ENCODE peak calls at places on chromosome 1, in five cellular contexts. One of them, this sample, is unnamed. For H3K4me1, the result is how much of the 10 kb centered on the place peaks cover.

GRCh38 chr1:192943108-192943507 is 116.1 kb downstream of the UCHL5 start:
- DNase-seq in cardiac muscle cell: peak
- DNase-seq in lower lobe of right lung: no peak
- DNase-seq in gastrocnemius medialis: no peak
- DNase-seq in breast epithelium: no peak
- DNase-seq in this sample: no peak

GRCh38 chr1:45952072-45952471 is 148.7 kb downstream of the MAST2 start:
- DNase-seq in cardiac muscle cell: no peak
- DNase-seq in lower lobe of right lung: no peak
- DNase-seq in gastrocnemius medialis: no peak
- DNase-seq in breast epithelium: no peak
- DNase-seq in this sample: no peak

GRCh38 chr1:231683439-231684165 is 57.0 kb downstream of the DISC1 start:
- DNase-seq in cardiac muscle cell: no peak
- DNase-seq in lower lobe of right lung: no peak
- DNase-seq in gastrocnemius medialis: no peak
- DNase-seq in breast epithelium: no peak
- DNase-seq in this sample: no peak

GRCh38 chr1:234760303-234760723 is 150.3 kb upstream of the IRF2BP2 start:
- DNase-seq in cardiac muscle cell: no peak
- DNase-seq in lower lobe of right lung: no peak
- DNase-seq in gastrocnemius medialis: no peak
- DNase-seq in breast epithelium: no peak
- DNase-seq in this sample: no peak

GRCh38 chr1:197519741-197520334 is 251.8 kb downstream of the CRB1 start:
- DNase-seq in cardiac muscle cell: peak
- DNase-seq in lower lobe of right lung: no peak
- DNase-seq in gastrocnemius medialis: no peak
- DNase-seq in breast epithelium: no peak
- DNase-seq in this sample: no peak

GRCh38 chr1:168772428-168772827 is 43.4 kb upstream of the DPT start:
- DNase-seq in cardiac muscle cell: no peak
- DNase-seq in lower lobe of right lung: no peak
- DNase-seq in gastrocnemius medialis: no peak
- DNase-seq in breast epithelium: no peak
- DNase-seq in this sample: no peak

GRCh38 chr1:175287377-175287776 is 94.8 kb upstream of the KIAA0040 start:
- DNase-seq in cardiac muscle cell: no peak
- DNase-seq in lower lobe of right lung: no peak
- DNase-seq in gastrocnemius medialis: no peak
- DNase-seq in breast epithelium: no peak
- DNase-seq in this sample: no peak

GRCh38 chr1:182699673-182700350 is 15.4 kb upstream of the RGS8 start:
- DNase-seq in cardiac muscle cell: peak
- DNase-seq in lower lobe of right lung: no peak
- DNase-seq in gastrocnemius medialis: no peak
- DNase-seq in breast epithelium: no peak
- DNase-seq in this sample: no peak

GRCh38 chr1:183129921-183130675 is 56.0 kb upstream of the LAMC2 start:
- DNase-seq in cardiac muscle cell: no peak
- DNase-seq in lower lobe of right lung: no peak
- DNase-seq in gastrocnemius medialis: peak
- DNase-seq in breast epithelium: no peak
- DNase-seq in this sample: no peak

GRCh38 chr1:18852501-18852900 is 7.0 kb downstream of the TAS1R2 start:
- DNase-seq in cardiac muscle cell: no peak
- DNase-seq in lower lobe of right lung: no peak
- DNase-seq in gastrocnemius medialis: no peak
- DNase-seq in breast epithelium: no peak
- DNase-seq in this sample: no peak

GRCh38 chr1:107323765-107324164 is 182.9 kb downstream of the NTNG1 start:
- DNase-seq in cardiac muscle cell: no peak
- DNase-seq in lower lobe of right lung: no peak
- DNase-seq in gastrocnemius medialis: no peak
- DNase-seq in breast epithelium: no peak
- DNase-seq in this sample: no peak

GRCh38 chr1:32394141-32394889 is at the start of gene BSDC1:
- DNase-seq in cardiac muscle cell: peak
- DNase-seq in lower lobe of right lung: peak
- DNase-seq in gastrocnemius medialis: peak
- DNase-seq in breast epithelium: peak
- DNase-seq in this sample: peak

GRCh38 chr1:32392358-32392757 is 1.9 kb downstream of the BSDC1 start:
- DNase-seq in cardiac muscle cell: peak
- DNase-seq in lower lobe of right lung: no peak
- DNase-seq in gastrocnemius medialis: no peak
- DNase-seq in breast epithelium: no peak
- DNase-seq in this sample: no peak

GRCh38 chr1:32393832-32394140 is 455 bp downstream of the BSDC1 start:
- DNase-seq in cardiac muscle cell: peak
- DNase-seq in lower lobe of right lung: peak
- DNase-seq in gastrocnemius medialis: peak
- DNase-seq in breast epithelium: peak
- DNase-seq in this sample: no peak

GRCh38 chr1:32394890-32395415 is 712 bp upstream of the BSDC1 start:
- DNase-seq in cardiac muscle cell: peak
- DNase-seq in lower lobe of right lung: no peak
- DNase-seq in gastrocnemius medialis: no peak
- DNase-seq in breast epithelium: no peak
- DNase-seq in this sample: no peak

GRCh38 chr1:32393136-32393535 is 1.1 kb downstream of the BSDC1 start:
- DNase-seq in cardiac muscle cell: peak
- DNase-seq in lower lobe of right lung: no peak
- DNase-seq in gastrocnemius medialis: no peak
- DNase-seq in breast epithelium: no peak
- DNase-seq in this sample: no peak
- H3K27ac ChIP-seq in cardiac muscle cell: no peak
- H3K27ac ChIP-seq in lower lobe of right lung: peak
- H3K27ac ChIP-seq in gastrocnemius medialis: peak
- H3K27ac ChIP-seq in breast epithelium: peak
- H3K27ac ChIP-seq in this sample: peak

GRCh38 chr1:67792756-67793475 is 40.4 kb downstream of the GNG12 start:
- DNase-seq in cardiac muscle cell: no peak
- DNase-seq in lower lobe of right lung: no peak
- DNase-seq in gastrocnemius medialis: no peak
- DNase-seq in breast epithelium: no peak
- DNase-seq in this sample: no peak

GRCh38 chr1:67791261-67791660 is 42.0 kb downstream of the GNG12 start:
- DNase-seq in cardiac muscle cell: peak
- DNase-seq in lower lobe of right lung: no peak
- DNase-seq in gastrocnemius medialis: no peak
- DNase-seq in breast epithelium: no peak
- DNase-seq in this sample: no peak

GRCh38 chr1:67793562-67793961 is 39.7 kb downstream of the GNG12 start:
- DNase-seq in cardiac muscle cell: peak
- DNase-seq in lower lobe of right lung: no peak
- DNase-seq in gastrocnemius medialis: no peak
- DNase-seq in breast epithelium: no peak
- DNase-seq in this sample: no peak

GRCh38 chr1:67789551-67789950 is 43.7 kb downstream of the GNG12 start:
- DNase-seq in cardiac muscle cell: no peak
- DNase-seq in lower lobe of right lung: no peak
- DNase-seq in gastrocnemius medialis: no peak
- DNase-seq in breast epithelium: no peak
- DNase-seq in this sample: no peak

GRCh38 chr1:67791686-67792475 is 41.4 kb downstream of the GNG12 start:
- DNase-seq in cardiac muscle cell: peak
- DNase-seq in lower lobe of right lung: no peak
- DNase-seq in gastrocnemius medialis: no peak
- DNase-seq in breast epithelium: no peak
- DNase-seq in this sample: no peak
- H3K4me1 ChIP-seq in cardiac muscle cell: under half
- H3K4me1 ChIP-seq in lower lobe of right lung: under half
- H3K4me1 ChIP-seq in gastrocnemius medialis: under half
- H3K4me1 ChIP-seq in breast epithelium: under half
- H3K4me1 ChIP-seq in this sample: under half

DNA sequence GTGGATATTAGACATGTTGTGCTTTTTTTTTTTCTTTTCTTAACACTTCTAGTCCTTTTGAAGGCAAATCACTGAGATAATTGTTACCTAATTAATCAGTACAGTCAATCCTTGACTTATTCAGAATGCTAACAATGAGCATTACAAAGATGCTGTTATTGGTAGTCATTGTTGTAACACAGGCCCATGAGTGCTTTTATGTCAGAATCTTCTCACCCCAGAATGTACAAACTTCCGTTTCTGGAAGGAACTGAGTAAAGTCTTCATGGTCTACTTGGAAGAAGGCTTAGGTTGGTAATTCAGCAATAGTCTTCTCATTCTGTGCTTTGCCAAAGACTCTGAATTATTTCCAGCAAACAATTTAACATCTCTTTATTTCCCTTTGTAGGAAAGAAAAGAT is 3.1 kb downstream of the KCNK1 start:
- DNase-seq in cardiac muscle cell: no peak
- DNase-seq in lower lobe of right lung: no peak
- DNase-seq in gastrocnemius medialis: no peak
- DNase-seq in breast epithelium: no peak
- DNase-seq in this sample: no peak
- H3K27ac ChIP-seq in cardiac muscle cell: no peak
- H3K27ac ChIP-seq in lower lobe of right lung: no peak
- H3K27ac ChIP-seq in gastrocnemius medialis: no peak
- H3K27ac ChIP-seq in breast epithelium: no peak
- H3K27ac ChIP-seq in this sample: no peak

GRCh38 chr1:28508435-28508754 is 2.6 kb downstream of the RCC1 start:
- DNase-seq in cardiac muscle cell: peak
- DNase-seq in lower lobe of right lung: no peak
- DNase-seq in gastrocnemius medialis: no peak
- DNase-seq in breast epithelium: no peak
- DNase-seq in this sample: no peak
- H3K4me1 ChIP-seq in cardiac muscle cell: under half
- H3K4me1 ChIP-seq in lower lobe of right lung: half or more
- H3K4me1 ChIP-seq in gastrocnemius medialis: under half
- H3K4me1 ChIP-seq in breast epithelium: under half
- H3K4me1 ChIP-seq in this sample: under half

GRCh38 chr1:8856689-8857412 is 21.6 kb downstream of the ENO1 start:
- DNase-seq in cardiac muscle cell: no peak
- DNase-seq in lower lobe of right lung: no peak
- DNase-seq in gastrocnemius medialis: no peak
- DNase-seq in breast epithelium: no peak
- DNase-seq in this sample: no peak
- H3K27ac ChIP-seq in cardiac muscle cell: peak
- H3K27ac ChIP-seq in lower lobe of right lung: no peak
- H3K27ac ChIP-seq in gastrocnemius medialis: peak
- H3K27ac ChIP-seq in breast epithelium: no peak
- H3K27ac ChIP-seq in this sample: no peak

DNA sequence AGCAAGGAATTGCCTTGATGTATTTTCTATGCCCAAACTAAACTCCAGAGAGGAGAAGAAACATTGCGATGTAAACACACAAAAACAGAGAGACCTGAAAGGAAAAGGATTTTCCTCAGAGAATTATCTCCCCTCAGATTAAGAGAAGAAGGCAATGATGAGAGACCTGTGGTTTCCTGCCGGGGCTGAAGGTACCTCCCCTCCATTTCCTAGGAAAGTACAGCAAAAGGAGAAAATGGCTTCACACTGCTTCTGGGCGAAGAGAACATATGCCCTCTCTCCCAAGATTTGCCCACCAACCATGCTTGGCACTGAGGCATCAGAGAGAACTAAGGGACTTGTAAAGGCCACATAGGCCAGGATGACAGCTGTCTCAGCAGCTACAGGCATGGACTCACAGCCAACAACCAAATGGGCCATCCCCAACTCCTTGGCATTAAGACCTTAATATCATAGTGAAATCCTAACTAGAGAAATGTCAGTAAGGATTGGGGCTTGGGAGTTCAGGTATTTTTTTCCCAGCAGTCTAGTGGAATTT is 523.0 kb downstream of the PTPRC start:
- DNase-seq in cardiac muscle cell: no peak
- DNase-seq in lower lobe of right lung: no peak
- DNase-seq in gastrocnemius medialis: no peak
- DNase-seq in breast epithelium: no peak
- DNase-seq in this sample: no peak
- H3K4me1 ChIP-seq in cardiac muscle cell: under half
- H3K4me1 ChIP-seq in lower lobe of right lung: under half
- H3K4me1 ChIP-seq in gastrocnemius medialis: under half
- H3K4me1 ChIP-seq in breast epithelium: under half
- H3K4me1 ChIP-seq in this sample: under half

This sample was measured in effector memory CD4-positive, alpha-beta T cell.